ENCODE peak calls at places on chromosome 12, in four cellular contexts. V is NT2/D1; D is CD4-positive, alpha-beta memory T cell; S is effector memory CD4-positive, alpha-beta T cell. T is an unnamed sample. For H3K27me3 and H3K36me3, the result is how much of the 10 kb centered on the place peaks cover.

GRCh38 chr12:13425766-13426165 is 229.2 kb downstream of the EMP1 start:
- DNase-seq in V (no peak), D (no peak), S (no peak), T (no peak)

GRCh38 chr12:228846-229200 is 14.9 kb upstream of the SLC6A12 start:
- DNase-seq in D (no peak), S (no peak), V (no peak), T (no peak)

GRCh38 chr12:129067482-129067881 is 214.2 kb downstream of the GLT1D1 start:
- DNase-seq in V (peak), D (no peak), S (no peak), T (peak)

GRCh38 chr12:97767347-97767746 is 304.7 kb downstream of the RMST start:
- DNase-seq in D (no peak), V (no peak), S (no peak), T (no peak)

GRCh38 chr12:13905795-13906194 is 75.6 kb downstream of the GRIN2B start:
- DNase-seq in V (no peak), D (no peak), S (no peak), T (no peak)

GRCh38 chr12:121089813-121090430 is 42.8 kb upstream of the P2RX7 start:
- DNase-seq in V (no peak), S (no peak), D (no peak), T (peak)

GRCh38 chr12:94150483-94151225 is 2.3 kb downstream of the PLXNC1 start:
- DNase-seq in S (peak), D (peak), V (no peak), T (peak)

GRCh38 chr12:109830718-109831117 is 2.5 kb downstream of the TRPV4 start:
- DNase-seq in S (no peak), D (no peak), V (no peak), T (no peak)

GRCh38 chr12:124754949-124755800 is 108.5 kb downstream of the SCARB1 start:
- DNase-seq in V (peak), D (no peak), S (no peak), T (peak)

GRCh38 chr12:50734409-50735263 is 29.3 kb upstream of the ATF1 start:
- DNase-seq in V (no peak), S (no peak), D (no peak), T (peak)

GRCh38 chr12:104090685-104091084 is 26.4 kb downstream of the HCFC2 start:
- DNase-seq in V (no peak), S (no peak), D (no peak), T (no peak)

GRCh38 chr12:123102781-123103503 is 47.9 kb downstream of the PITPNM2 start:
- DNase-seq in V (no peak), S (no peak), D (no peak), T (no peak)

GRCh38 chr12:120225852-120226640 is 25.1 kb upstream of the RPLP0 start:
- DNase-seq in V (no peak), D (no peak), S (no peak), T (peak)

GRCh38 chr12:7121324-7121723 is 7.4 kb downstream of the RBP5 start:
- DNase-seq in S (no peak), V (no peak), D (no peak), T (no peak)

GRCh38 chr12:78146365-78146772 is 315.7 kb downstream of the NAV3 start:
- DNase-seq in V (peak), S (no peak), D (no peak), T (no peak)

GRCh38 chr12:13945236-13945635 is 36.2 kb downstream of the GRIN2B start:
- DNase-seq in D (no peak), S (no peak), V (no peak), T (no peak)

GRCh38 chr12:59843260-59843843 is 247.5 kb downstream of the SLC16A7 start:
- DNase-seq in S (no peak), V (no peak), D (no peak), T (no peak)

GRCh38 chr12:12425616-12426015 is 68.7 kb downstream of the BORCS5 start:
- DNase-seq in D (no peak), S (no peak), V (no peak), T (no peak)

GRCh38 chr12:132672678-132673077 is 14.5 kb downstream of the POLE start:
- DNase-seq in V (no peak), S (no peak), D (no peak), T (no peak)

GRCh38 chr12:111645433-111645832 is 40.3 kb downstream of the BRAP start:
- DNase-seq in V (no peak), S (no peak), D (no peak), T (no peak)

GRCh38 chr12:20830456-20830855 is 20.0 kb downstream of the SLCO1B3 start:
- DNase-seq in V (no peak), S (no peak), D (no peak), T (no peak)

GRCh38 chr12:7612851-7613250 is 52.9 kb downstream of the APOBEC1 start:
- DNase-seq in V (no peak), S (no peak), D (no peak), T (no peak)

GRCh38 chr12:132079190-132079589 is 64.9 kb downstream of the DDX51 start:
- DNase-seq in D (no peak), V (no peak), S (no peak), T (no peak)

GRCh38 chr12:112182499-112182898 is 57.1 kb downstream of the TRAFD1 start:
- DNase-seq in S (no peak), V (no peak), D (no peak), T (peak)

GRCh38 chr12:70719672-70720420 is 82.6 kb upstream of the PTPRB start:
- DNase-seq in V (peak), S (no peak), D (peak), T (peak)

GRCh38 chr12:52582971-52583456 is 9.4 kb upstream of the KRT74 start:
- DNase-seq in S (peak), D (peak), V (peak), T (peak)

GRCh38 chr12:59093090-59093489 is 172.8 kb upstream of the LRIG3 start:
- DNase-seq in S (no peak), D (no peak), V (no peak), T (no peak)

GRCh38 chr12:52873832-52874572 is 25.2 kb upstream of the KRT78 start:
- DNase-seq in V (no peak), D (no peak), S (peak), T (peak)

GRCh38 chr12:45409966-45410365 is 194.1 kb downstream of the ANO6 start:
- DNase-seq in V (no peak), S (no peak), D (no peak), T (no peak)

GRCh38 chr12:108643941-108644742 is 10.4 kb upstream of the SELPLG start:
- DNase-seq in S (no peak), V (no peak), D (no peak), T (no peak)

DNA sequence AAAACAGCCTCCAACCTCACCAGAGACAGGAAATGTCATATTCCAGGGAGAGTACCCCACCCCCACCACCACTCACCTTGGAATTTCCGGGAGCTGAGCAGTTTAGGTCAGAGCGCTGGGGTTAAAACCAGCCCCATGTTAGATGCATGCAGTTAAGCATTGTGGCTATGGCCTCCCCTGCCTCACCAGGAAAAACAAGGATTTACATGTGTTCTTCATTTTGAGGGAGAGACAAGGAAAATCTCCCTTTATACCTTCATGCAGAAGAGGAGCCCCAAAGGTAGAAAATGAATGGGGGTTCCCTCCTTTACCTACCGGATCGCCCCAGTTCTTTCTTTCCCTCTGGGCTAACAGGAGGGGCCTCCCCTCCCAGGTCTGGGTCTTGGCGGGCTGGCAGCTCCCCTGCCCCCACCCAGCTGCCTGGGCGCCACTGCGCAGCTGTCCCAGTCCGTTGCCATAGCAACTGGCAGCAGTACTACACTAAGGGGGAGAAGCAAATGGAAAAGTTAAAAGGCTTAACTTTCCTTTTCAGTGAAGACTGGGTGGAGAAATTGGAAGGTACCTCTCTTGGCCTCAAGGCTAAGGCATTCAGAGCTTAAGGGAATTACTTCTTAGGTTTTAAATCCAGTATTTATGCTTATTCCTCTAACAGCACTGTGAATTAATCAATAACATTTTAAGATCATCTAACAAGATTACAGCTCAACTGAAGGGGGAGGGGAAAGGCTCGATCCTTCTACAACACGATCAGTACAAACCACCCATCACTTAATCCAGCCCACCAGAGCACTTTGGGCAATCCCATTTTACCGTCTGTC is 20.5 kb downstream of the CBX5 start:
- DNase-seq in V (peak), D (peak), S (no peak), T (peak)
- H3K4me3 ChIP-seq in V (peak), D (no peak), S (no peak), T (peak)

DNA sequence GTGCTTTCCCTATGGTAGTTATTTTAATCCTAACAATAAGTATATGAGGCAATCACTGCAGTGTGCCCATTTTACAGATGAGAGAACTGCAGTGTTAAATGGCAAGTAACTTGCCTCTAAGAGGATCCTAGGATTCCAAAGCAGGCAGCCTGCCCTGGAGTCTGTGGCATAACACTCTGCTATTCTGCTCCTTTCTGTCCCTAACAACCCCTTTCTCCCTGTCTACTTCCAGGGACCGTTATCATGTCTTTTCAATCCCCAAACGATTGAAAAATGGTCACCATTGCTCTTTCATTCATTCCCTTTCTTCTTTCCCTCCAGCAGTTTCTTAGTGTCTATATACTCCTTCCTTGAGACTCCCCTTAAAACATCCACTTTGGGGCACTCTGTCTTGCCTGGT is 1.3 kb upstream of the ANO2 start:
- DNase-seq in D (no peak), S (no peak), V (no peak), T (no peak)
- H3K27me3 ChIP-seq in D (under half), S (under half), V (half or more), T (under half)

GRCh38 chr12:113858828-113859386 is 107.2 kb downstream of the RBM19 start:
- DNase-seq in V (no peak), S (no peak), D (no peak), T (no peak)
- H3K36me3 ChIP-seq in V (under half), S (half or more), D (under half), T (under half)

DNA sequence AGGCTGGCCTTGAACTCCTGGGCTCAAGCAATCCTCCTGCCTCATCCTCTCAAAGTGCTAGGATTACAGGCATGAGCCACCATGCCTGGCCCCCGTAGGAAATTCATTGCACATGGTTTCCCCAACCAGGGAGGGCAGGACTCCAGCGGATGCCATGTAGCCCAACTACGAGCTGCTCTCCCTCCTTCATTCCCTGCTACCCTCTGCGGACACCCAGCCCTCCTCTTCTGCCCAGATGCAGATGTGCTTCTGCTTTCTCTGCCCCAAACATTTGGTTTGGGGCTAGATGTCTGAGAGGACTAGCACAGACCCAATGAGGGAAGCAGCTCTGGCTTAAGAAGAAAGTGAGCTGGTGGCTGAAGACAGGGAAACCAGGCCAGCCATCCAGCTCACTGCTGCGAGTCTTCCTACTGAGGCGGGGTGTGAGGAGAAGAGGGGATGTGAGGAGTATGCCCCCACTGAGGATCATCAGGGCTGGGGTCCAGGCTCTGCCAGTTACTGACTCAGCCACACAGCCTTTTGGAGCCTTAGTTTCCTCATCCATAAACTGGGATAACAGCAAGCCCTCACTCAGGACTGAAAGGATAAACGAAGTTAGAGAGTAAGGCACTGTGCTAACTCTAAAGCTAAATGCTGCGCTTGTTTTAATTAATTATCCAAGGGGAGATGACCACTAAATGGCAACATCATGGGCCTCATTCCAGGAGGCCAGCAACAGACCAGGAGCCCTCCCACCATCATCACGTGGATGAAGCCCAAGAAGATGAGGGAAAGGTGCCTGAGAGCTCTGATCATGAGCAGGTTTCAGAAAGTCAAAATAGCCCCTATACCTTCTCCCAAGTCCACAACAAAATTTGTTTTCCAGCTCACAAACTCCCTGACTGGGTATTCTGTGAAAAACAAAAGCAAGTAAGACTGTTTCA is 10.9 kb downstream of the CTDSP2 start:
- DNase-seq in S (no peak), D (no peak), V (no peak), T (no peak)
- H3K4me3 ChIP-seq in S (peak), D (peak), V (no peak), T (no peak)

GRCh38 chr12:26895672-26896071 is 42.1 kb downstream of the INTS13 start:
- DNase-seq in S (no peak), V (no peak), D (no peak), T (no peak)

GRCh38 chr12:26891704-26892103 is 46.1 kb downstream of the INTS13 start:
- DNase-seq in S (no peak), D (no peak), V (no peak), T (no peak)

DNA sequence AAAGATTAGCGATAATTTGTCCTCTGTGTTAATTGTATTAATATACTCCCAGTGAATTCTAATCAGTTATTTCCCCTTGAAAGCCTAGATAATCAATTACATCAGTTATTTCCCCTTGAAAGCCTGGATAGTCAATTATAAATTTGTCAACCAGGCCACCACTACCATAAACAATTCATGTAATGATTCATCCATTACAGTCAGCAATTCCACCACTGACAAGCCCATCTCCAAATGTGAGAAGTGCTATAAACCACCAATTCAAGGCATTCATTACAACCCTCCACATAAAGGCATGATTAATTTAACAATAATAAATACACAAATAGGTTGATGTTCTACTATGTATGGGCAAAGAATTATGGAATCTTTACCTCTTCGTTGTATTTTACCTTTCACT is 40.9 kb downstream of the INTS13 start:
- DNase-seq in V (no peak), S (no peak), D (no peak), T (no peak)
- H3K27me3 ChIP-seq in V (under half), S (under half), D (under half), T (under half)

DNA sequence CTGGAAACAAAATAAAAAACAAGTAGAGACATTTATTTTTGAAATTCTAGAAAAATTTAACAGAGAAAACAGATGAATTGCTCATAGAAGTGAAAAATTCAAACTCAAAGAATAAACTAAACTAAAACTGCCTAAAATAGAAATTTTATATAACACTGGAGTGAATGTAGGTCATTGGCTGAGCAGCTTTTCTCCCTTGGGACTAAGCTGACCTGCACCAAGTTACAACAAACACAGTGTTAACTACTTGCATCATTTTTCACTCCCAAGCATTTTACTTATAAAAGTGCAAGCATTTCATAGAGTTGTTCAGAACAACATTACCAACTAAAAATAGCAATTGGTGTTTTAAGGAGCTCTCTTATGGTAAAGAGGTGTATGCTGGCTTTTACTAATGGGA is 298.1 kb downstream of the MED13L start:
- DNase-seq in S (no peak), D (no peak), V (no peak), T (no peak)
- H3K36me3 ChIP-seq in S (half or more), D (under half), V (half or more), T (under half)

GRCh38 chr12:19035552-19035951 is 94.0 kb upstream of the PLEKHA5 start:
- DNase-seq in D (no peak), V (no peak), S (no peak), T (no peak)

GRCh38 chr12:19032826-19033225 is 96.7 kb upstream of the PLEKHA5 start:
- DNase-seq in V (no peak), D (no peak), S (no peak), T (no peak)

GRCh38 chr12:19031032-19031431 is 98.5 kb upstream of the PLEKHA5 start:
- DNase-seq in V (no peak), S (no peak), D (no peak), T (no peak)

GRCh38 chr12:19034937-19035336 is 94.6 kb upstream of the PLEKHA5 start:
- DNase-seq in V (no peak), S (no peak), D (no peak), T (no peak)

GRCh38 chr12:19033244-19033643 is 96.3 kb upstream of the PLEKHA5 start:
- DNase-seq in D (no peak), V (no peak), S (no peak), T (no peak)
- H3K4me3 ChIP-seq in D (no peak), V (no peak), S (no peak), T (no peak)

DNA sequence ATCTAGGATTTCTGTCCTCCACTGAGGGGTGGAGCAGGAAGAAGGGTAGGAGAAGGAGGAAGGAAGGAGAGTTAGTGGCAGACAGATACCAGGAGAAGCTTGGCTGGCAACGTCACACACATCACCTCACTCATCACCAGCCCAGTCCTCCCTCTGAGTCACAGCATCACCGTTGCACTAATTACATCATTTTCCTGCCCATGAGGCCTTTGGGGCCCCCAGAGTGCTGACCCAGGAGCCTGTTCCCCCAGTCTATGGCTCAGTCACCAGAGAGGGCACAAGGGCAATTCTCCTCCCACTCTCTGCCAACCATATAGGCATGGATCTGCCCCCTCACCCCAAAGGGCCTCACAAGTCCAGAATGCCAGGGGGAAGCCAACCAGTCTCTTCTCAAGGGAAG is 4.6 kb downstream of the RND1 start:
- DNase-seq in V (no peak), D (no peak), S (no peak), T (no peak)
- H3K27me3 ChIP-seq in V (under half), D (under half), S (under half), T (under half)

T was measured in H7.